ENCODE peak calls at places on chromosomes 2 and 18, in four cellular contexts. One of them, this sample, is unnamed.

GRCh38 chr2:10486601-10487079 is 38.5 kb upstream of the ODC1 start:
- DNase-seq in glutamatergic neuron: no peak
- DNase-seq in KG1: no peak
- DNase-seq in activated CD4-positive, alpha-beta T cell treated with anti-CD3 and anti-CD28 coated beads, Interleukin-2, amount 50 U/mL, for 1 hour: no peak
- DNase-seq in this sample: no peak

GRCh38 chr18:48607049-48607984 is 68.5 kb downstream of the CTIF start:
- DNase-seq in activated CD4-positive, alpha-beta T cell treated with anti-CD3 and anti-CD28 coated beads, Interleukin-2, amount 50 U/mL, for 1 hour: no peak
- DNase-seq in KG1: no peak
- DNase-seq in glutamatergic neuron: peak
- DNase-seq in this sample: peak

GRCh38 chr2:125516496-125517109 is 1139.4 kb upstream of the GYPC start:
- DNase-seq in activated CD4-positive, alpha-beta T cell treated with anti-CD3 and anti-CD28 coated beads, Interleukin-2, amount 50 U/mL, for 1 hour: no peak
- DNase-seq in glutamatergic neuron: no peak
- DNase-seq in KG1: peak
- DNase-seq in this sample: no peak

GRCh38 chr2:226873051-226873620 is 37.3 kb downstream of the RHBDD1 start:
- DNase-seq in glutamatergic neuron: no peak
- DNase-seq in activated CD4-positive, alpha-beta T cell treated with anti-CD3 and anti-CD28 coated beads, Interleukin-2, amount 50 U/mL, for 1 hour: no peak
- DNase-seq in KG1: no peak
- DNase-seq in this sample: no peak

GRCh38 chr2:164464376-164464775 is 156.9 kb downstream of the GRB14 start:
- DNase-seq in activated CD4-positive, alpha-beta T cell treated with anti-CD3 and anti-CD28 coated beads, Interleukin-2, amount 50 U/mL, for 1 hour: no peak
- DNase-seq in glutamatergic neuron: no peak
- DNase-seq in KG1: no peak
- DNase-seq in this sample: no peak

GRCh38 chr2:224847961-224848850 is 132.0 kb upstream of the CCDC195 start:
- DNase-seq in glutamatergic neuron: no peak
- DNase-seq in KG1: no peak
- DNase-seq in activated CD4-positive, alpha-beta T cell treated with anti-CD3 and anti-CD28 coated beads, Interleukin-2, amount 50 U/mL, for 1 hour: no peak
- DNase-seq in this sample: peak

GRCh38 chr2:69836316-69836715 is 6.9 kb downstream of the GMCL1 start:
- DNase-seq in KG1: no peak
- DNase-seq in activated CD4-positive, alpha-beta T cell treated with anti-CD3 and anti-CD28 coated beads, Interleukin-2, amount 50 U/mL, for 1 hour: no peak
- DNase-seq in glutamatergic neuron: no peak
- DNase-seq in this sample: no peak

GRCh38 chr2:68774569-68775271 is 40.1 kb downstream of the ARHGAP25 start:
- DNase-seq in KG1: peak
- DNase-seq in glutamatergic neuron: no peak
- DNase-seq in activated CD4-positive, alpha-beta T cell treated with anti-CD3 and anti-CD28 coated beads, Interleukin-2, amount 50 U/mL, for 1 hour: peak
- DNase-seq in this sample: no peak

GRCh38 chr2:78304678-78305077 is 720.8 kb upstream of the REG3G start:
- DNase-seq in activated CD4-positive, alpha-beta T cell treated with anti-CD3 and anti-CD28 coated beads, Interleukin-2, amount 50 U/mL, for 1 hour: no peak
- DNase-seq in glutamatergic neuron: no peak
- DNase-seq in KG1: no peak
- DNase-seq in this sample: no peak

GRCh38 chr2:207710814-207711740 is at the start of gene CCNYL1:
- DNase-seq in activated CD4-positive, alpha-beta T cell treated with anti-CD3 and anti-CD28 coated beads, Interleukin-2, amount 50 U/mL, for 1 hour: peak
- DNase-seq in KG1: peak
- DNase-seq in glutamatergic neuron: peak
- DNase-seq in this sample: peak

GRCh38 chr2:235271936-235272335 is 221.9 kb upstream of the AGAP1 start:
- DNase-seq in glutamatergic neuron: no peak
- DNase-seq in KG1: no peak
- DNase-seq in activated CD4-positive, alpha-beta T cell treated with anti-CD3 and anti-CD28 coated beads, Interleukin-2, amount 50 U/mL, for 1 hour: no peak
- DNase-seq in this sample: no peak

GRCh38 chr2:39568561-39569006 is 97.1 kb upstream of the TMEM178A start:
- DNase-seq in KG1: no peak
- DNase-seq in glutamatergic neuron: no peak
- DNase-seq in activated CD4-positive, alpha-beta T cell treated with anti-CD3 and anti-CD28 coated beads, Interleukin-2, amount 50 U/mL, for 1 hour: no peak
- DNase-seq in this sample: peak

GRCh38 chr2:74146929-74147728 is 583 bp downstream of the BOLA3 start:
- DNase-seq in glutamatergic neuron: no peak
- DNase-seq in activated CD4-positive, alpha-beta T cell treated with anti-CD3 and anti-CD28 coated beads, Interleukin-2, amount 50 U/mL, for 1 hour: no peak
- DNase-seq in KG1: no peak
- DNase-seq in this sample: no peak

GRCh38 chr2:234840336-234840735 is 111.5 kb upstream of the SH3BP4 start:
- DNase-seq in KG1: no peak
- DNase-seq in activated CD4-positive, alpha-beta T cell treated with anti-CD3 and anti-CD28 coated beads, Interleukin-2, amount 50 U/mL, for 1 hour: no peak
- DNase-seq in glutamatergic neuron: no peak
- DNase-seq in this sample: peak

GRCh38 chr2:173347305-173348168 is 7.1 kb upstream of the CDCA7 start:
- DNase-seq in glutamatergic neuron: no peak
- DNase-seq in activated CD4-positive, alpha-beta T cell treated with anti-CD3 and anti-CD28 coated beads, Interleukin-2, amount 50 U/mL, for 1 hour: no peak
- DNase-seq in KG1: no peak
- DNase-seq in this sample: no peak

GRCh38 chr2:221571108-221571390 is 1.1 kb downstream of the EPHA4 start:
- DNase-seq in KG1: no peak
- DNase-seq in glutamatergic neuron: peak
- DNase-seq in activated CD4-positive, alpha-beta T cell treated with anti-CD3 and anti-CD28 coated beads, Interleukin-2, amount 50 U/mL, for 1 hour: peak
- DNase-seq in this sample: no peak

GRCh38 chr2:49069829-49070228 is 84.5 kb downstream of the FSHR start:
- DNase-seq in activated CD4-positive, alpha-beta T cell treated with anti-CD3 and anti-CD28 coated beads, Interleukin-2, amount 50 U/mL, for 1 hour: no peak
- DNase-seq in glutamatergic neuron: no peak
- DNase-seq in KG1: no peak
- DNase-seq in this sample: no peak

GRCh38 chr2:145221032-145221431 is 701.1 kb upstream of the ZEB2 start:
- DNase-seq in activated CD4-positive, alpha-beta T cell treated with anti-CD3 and anti-CD28 coated beads, Interleukin-2, amount 50 U/mL, for 1 hour: no peak
- DNase-seq in KG1: no peak
- DNase-seq in glutamatergic neuron: no peak
- DNase-seq in this sample: no peak

GRCh38 chr2:206443735-206444527 is 599 bp downstream of the ADAM23 start:
- DNase-seq in activated CD4-positive, alpha-beta T cell treated with anti-CD3 and anti-CD28 coated beads, Interleukin-2, amount 50 U/mL, for 1 hour: no peak
- DNase-seq in glutamatergic neuron: peak
- DNase-seq in KG1: peak
- DNase-seq in this sample: no peak

GRCh38 chr18:73283788-73284187 is 416.0 kb upstream of the NETO1 start:
- DNase-seq in glutamatergic neuron: no peak
- DNase-seq in activated CD4-positive, alpha-beta T cell treated with anti-CD3 and anti-CD28 coated beads, Interleukin-2, amount 50 U/mL, for 1 hour: no peak
- DNase-seq in KG1: no peak
- DNase-seq in this sample: peak

GRCh38 chr2:866009-866680 is 84.5 kb upstream of the SNTG2 start:
- DNase-seq in KG1: no peak
- DNase-seq in activated CD4-positive, alpha-beta T cell treated with anti-CD3 and anti-CD28 coated beads, Interleukin-2, amount 50 U/mL, for 1 hour: no peak
- DNase-seq in glutamatergic neuron: peak
- DNase-seq in this sample: no peak

GRCh38 chr2:195663007-195663406 is 6.0 kb downstream of the SLC39A10 start:
- DNase-seq in activated CD4-positive, alpha-beta T cell treated with anti-CD3 and anti-CD28 coated beads, Interleukin-2, amount 50 U/mL, for 1 hour: no peak
- DNase-seq in KG1: no peak
- DNase-seq in glutamatergic neuron: no peak
- DNase-seq in this sample: no peak

GRCh38 chr2:220892018-220892634 is 680.0 kb downstream of the EPHA4 start:
- DNase-seq in KG1: no peak
- DNase-seq in activated CD4-positive, alpha-beta T cell treated with anti-CD3 and anti-CD28 coated beads, Interleukin-2, amount 50 U/mL, for 1 hour: no peak
- DNase-seq in glutamatergic neuron: no peak
- DNase-seq in this sample: no peak